ENCODE peak calls at places on chromosomes 2 and 18, in five cellular contexts. One of them, this sample, is unnamed.

GRCh38 chr2:44487052-44487451 is 125.3 kb downstream of the CAMKMT start:
- DNase-seq in H1: no peak
- DNase-seq in K562: no peak
- DNase-seq in GM12878: no peak
- DNase-seq in HepG2: no peak
- DNase-seq in this sample: no peak

GRCh38 chr2:128687551-128687945 is 368.9 kb upstream of the HS6ST1 start:
- DNase-seq in GM12878: no peak
- DNase-seq in K562: no peak
- DNase-seq in HepG2: no peak
- DNase-seq in H1: no peak
- DNase-seq in this sample: no peak

GRCh38 chr2:38079111-38080052 is 3.4 kb upstream of the CYP1B1 start:
- DNase-seq in HepG2: no peak
- DNase-seq in K562: no peak
- DNase-seq in H1: peak
- DNase-seq in GM12878: no peak
- DNase-seq in this sample: no peak

GRCh38 chr2:37590119-37590571 is 81.3 kb downstream of the CDC42EP3 start:
- DNase-seq in K562: no peak
- DNase-seq in HepG2: no peak
- DNase-seq in H1: no peak
- DNase-seq in GM12878: no peak
- DNase-seq in this sample: no peak

GRCh38 chr2:29597048-29597447 is 324.3 kb downstream of the ALK start:
- DNase-seq in H1: no peak
- DNase-seq in GM12878: no peak
- DNase-seq in HepG2: no peak
- DNase-seq in K562: no peak
- DNase-seq in this sample: no peak

GRCh38 chr2:215825709-215826108 is 187.6 kb downstream of the MREG start:
- DNase-seq in HepG2: no peak
- DNase-seq in K562: no peak
- DNase-seq in H1: no peak
- DNase-seq in GM12878: no peak
- DNase-seq in this sample: no peak

GRCh38 chr2:45578056-45578843 is 32.8 kb downstream of the SRBD1 start:
- DNase-seq in H1: no peak
- DNase-seq in GM12878: no peak
- DNase-seq in K562: peak
- DNase-seq in HepG2: peak
- DNase-seq in this sample: peak

GRCh38 chr2:84838434-84839145 is 42.3 kb downstream of the TRABD2A start:
- DNase-seq in GM12878: no peak
- DNase-seq in HepG2: no peak
- DNase-seq in K562: no peak
- DNase-seq in H1: no peak
- DNase-seq in this sample: no peak

GRCh38 chr2:182890773-182891381 is 24.4 kb upstream of the FRZB start:
- DNase-seq in HepG2: peak
- DNase-seq in GM12878: no peak
- DNase-seq in K562: no peak
- DNase-seq in H1: no peak
- DNase-seq in this sample: no peak

GRCh38 chr2:240966457-240966905 is 31.9 kb upstream of the SNED1 start:
- DNase-seq in H1: no peak
- DNase-seq in GM12878: no peak
- DNase-seq in K562: no peak
- DNase-seq in HepG2: no peak
- DNase-seq in this sample: no peak

GRCh38 chr2:105935048-105935447 is 190.3 kb downstream of the NCK2 start:
- DNase-seq in H1: no peak
- DNase-seq in HepG2: no peak
- DNase-seq in GM12878: no peak
- DNase-seq in K562: no peak
- DNase-seq in this sample: no peak

GRCh38 chr2:233829193-233830110 is 24.9 kb downstream of the HJURP start:
- DNase-seq in HepG2: no peak
- DNase-seq in GM12878: no peak
- DNase-seq in H1: no peak
- DNase-seq in K562: no peak
- DNase-seq in this sample: no peak

GRCh38 chr2:147449323-147450080 is 395.3 kb upstream of the ACVR2A start:
- DNase-seq in H1: no peak
- DNase-seq in K562: no peak
- DNase-seq in GM12878: no peak
- DNase-seq in HepG2: no peak
- DNase-seq in this sample: no peak

GRCh38 chr2:27149575-27150405 is 986 bp downstream of the TCF23 start:
- DNase-seq in GM12878: no peak
- DNase-seq in HepG2: no peak
- DNase-seq in K562: peak
- DNase-seq in H1: no peak
- DNase-seq in this sample: no peak

GRCh38 chr2:71685941-71686611 is 232.7 kb downstream of the DYSF start:
- DNase-seq in H1: no peak
- DNase-seq in HepG2: no peak
- DNase-seq in K562: no peak
- DNase-seq in GM12878: no peak
- DNase-seq in this sample: no peak

GRCh38 chr2:14861201-14861600 is 228.7 kb downstream of the LRATD1 start:
- DNase-seq in GM12878: no peak
- DNase-seq in HepG2: no peak
- DNase-seq in K562: no peak
- DNase-seq in H1: no peak
- DNase-seq in this sample: no peak

GRCh38 chr2:1055014-1055595 is 104.5 kb downstream of the SNTG2 start:
- DNase-seq in GM12878: no peak
- DNase-seq in HepG2: no peak
- DNase-seq in K562: no peak
- DNase-seq in H1: no peak
- DNase-seq in this sample: no peak

GRCh38 chr18:41320090-41320489 is 634.9 kb upstream of the PIK3C3 start:
- DNase-seq in HepG2: no peak
- DNase-seq in GM12878: no peak
- DNase-seq in K562: no peak
- DNase-seq in H1: no peak
- DNase-seq in this sample: no peak

GRCh38 chr2:10957396-10957795 is 45.7 kb downstream of the KCNF1 start:
- DNase-seq in K562: no peak
- DNase-seq in GM12878: no peak
- DNase-seq in HepG2: no peak
- DNase-seq in H1: no peak
- DNase-seq in this sample: no peak

GRCh38 chr2:197386242-197386641 is 48.6 kb downstream of the SF3B1 start:
- DNase-seq in HepG2: no peak
- DNase-seq in GM12878: no peak
- DNase-seq in K562: no peak
- DNase-seq in H1: no peak
- DNase-seq in this sample: no peak

GRCh38 chr2:191486584-191487320 is 191.2 kb upstream of the NABP1 start:
- DNase-seq in H1: no peak
- DNase-seq in HepG2: no peak
- DNase-seq in K562: no peak
- DNase-seq in GM12878: no peak
- DNase-seq in this sample: no peak

GRCh38 chr2:188852752-188853151 is 121.4 kb upstream of the COL3A1 start:
- DNase-seq in K562: no peak
- DNase-seq in H1: no peak
- DNase-seq in HepG2: no peak
- DNase-seq in GM12878: no peak
- DNase-seq in this sample: no peak

GRCh38 chr18:62105373-62105772 is 81.5 kb downstream of the PIGN start:
- DNase-seq in GM12878: no peak
- DNase-seq in K562: no peak
- DNase-seq in HepG2: no peak
- DNase-seq in H1: no peak
- DNase-seq in this sample: no peak

GRCh38 chr2:186687774-186688173 is 6.1 kb upstream of the FAM171B start:
- DNase-seq in HepG2: no peak
- DNase-seq in K562: no peak
- DNase-seq in H1: no peak
- DNase-seq in GM12878: no peak
- DNase-seq in this sample: no peak

GRCh38 chr2:116733699-116734098 is 1080.8 kb upstream of the DDX18 start:
- DNase-seq in HepG2: no peak
- DNase-seq in H1: no peak
- DNase-seq in GM12878: no peak
- DNase-seq in K562: no peak
- DNase-seq in this sample: no peak

DNA sequence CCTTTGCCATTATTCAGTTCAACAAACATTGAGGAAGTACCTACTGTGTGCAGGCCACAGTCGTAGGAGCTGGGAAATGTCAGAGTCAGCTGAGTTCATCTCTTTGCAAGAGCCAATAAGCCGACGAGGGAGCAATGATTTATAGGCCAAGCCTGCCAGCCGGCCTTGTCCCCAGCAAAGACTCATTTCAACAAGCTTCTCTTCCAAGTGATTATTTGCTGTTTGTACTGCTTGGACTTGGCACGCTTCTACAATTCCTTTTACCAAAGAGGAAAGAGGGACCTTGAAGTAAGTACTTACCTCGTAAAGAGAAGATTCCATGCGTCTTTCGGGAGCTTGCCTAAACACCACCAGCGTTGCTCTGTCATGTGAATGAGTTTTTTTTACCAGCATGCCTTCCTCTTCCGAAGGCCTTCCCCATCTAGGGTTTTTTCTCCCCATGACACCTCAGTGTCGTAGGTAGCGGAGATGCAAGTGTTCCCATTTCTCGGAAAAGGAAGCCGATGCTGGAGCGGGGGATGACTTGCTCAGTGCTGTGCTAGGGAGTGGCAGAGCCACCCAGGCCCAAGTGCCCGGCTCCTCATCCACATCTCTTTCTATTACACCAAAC is 138.8 kb downstream of the KLHL29 start:
- DNase-seq in HepG2: no peak
- DNase-seq in K562: no peak
- DNase-seq in GM12878: no peak
- DNase-seq in H1: no peak
- DNase-seq in this sample: no peak
- TF ChIP-seq ATF2 in HepG2: no peak
- TF ChIP-seq ATF2 in K562: no peak
- TF ChIP-seq ATF2 in GM12878: no peak
- TF ChIP-seq ATF2 in H1: no peak
- TF ChIP-seq ATF2 in this sample: no peak

GRCh38 chr2:205771666-205772065 is 89.4 kb downstream of the NRP2 start:
- DNase-seq in H1: no peak
- DNase-seq in GM12878: no peak
- DNase-seq in K562: no peak
- DNase-seq in HepG2: no peak
- DNase-seq in this sample: no peak

GRCh38 chr2:205775091-205775876 is 93.0 kb downstream of the NRP2 start:
- DNase-seq in H1: no peak
- DNase-seq in HepG2: no peak
- DNase-seq in GM12878: no peak
- DNase-seq in K562: no peak
- DNase-seq in this sample: no peak

GRCh38 chr2:205771063-205771462 is 88.8 kb downstream of the NRP2 start:
- DNase-seq in HepG2: no peak
- DNase-seq in H1: no peak
- DNase-seq in GM12878: no peak
- DNase-seq in K562: no peak
- DNase-seq in this sample: no peak

GRCh38 chr2:205774028-205774427 is 91.7 kb downstream of the NRP2 start:
- DNase-seq in HepG2: no peak
- DNase-seq in H1: no peak
- DNase-seq in K562: no peak
- DNase-seq in GM12878: no peak
- DNase-seq in this sample: no peak

DNA sequence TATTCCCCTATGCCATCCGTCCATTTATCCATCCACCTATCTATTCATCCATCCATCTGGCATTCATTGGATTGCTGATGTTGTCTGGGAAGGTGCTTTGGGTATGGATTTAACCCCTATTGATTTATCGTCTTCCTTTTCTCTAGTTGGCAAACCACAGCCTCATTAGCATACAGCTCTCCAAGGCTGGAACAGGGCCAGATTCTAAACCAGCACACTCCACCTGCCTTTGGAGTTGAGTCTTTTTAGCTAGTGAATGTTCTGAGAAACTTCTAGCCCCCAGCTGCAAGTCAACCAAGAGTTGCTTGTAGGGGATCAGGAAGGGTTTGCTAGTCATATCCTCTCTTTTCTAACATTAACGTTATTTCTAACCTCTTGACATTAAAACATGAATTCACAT is 90.7 kb downstream of the NRP2 start:
- DNase-seq in GM12878: no peak
- DNase-seq in HepG2: no peak
- DNase-seq in K562: no peak
- DNase-seq in H1: no peak
- DNase-seq in this sample: no peak
- TF ChIP-seq ATF2 in GM12878: no peak
- TF ChIP-seq ATF2 in HepG2: no peak
- TF ChIP-seq ATF2 in K562: no peak
- TF ChIP-seq ATF2 in H1: no peak
- TF ChIP-seq ATF2 in this sample: no peak

DNA sequence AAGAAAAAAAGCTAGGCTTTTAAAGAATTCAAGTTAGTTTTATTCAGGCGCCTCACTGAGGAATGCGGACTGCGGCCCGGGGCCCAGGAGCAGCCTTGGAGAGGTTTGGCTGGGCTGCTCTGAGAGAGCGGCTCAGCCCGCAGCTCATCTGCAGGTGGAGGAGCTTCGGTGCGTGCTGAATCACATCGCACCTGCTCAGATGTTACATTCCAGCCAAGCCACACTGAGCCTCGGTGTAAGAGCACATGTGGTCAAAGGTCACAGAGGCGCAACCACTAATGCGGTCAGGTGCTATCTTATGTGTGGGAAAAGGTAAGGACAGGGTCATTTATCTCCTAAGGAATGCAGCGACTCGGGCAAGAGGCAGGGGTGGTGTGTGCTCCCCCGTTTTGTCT is 17.1 kb upstream of the CNDP1 start:
- DNase-seq in GM12878: no peak
- DNase-seq in K562: no peak
- DNase-seq in H1: no peak
- DNase-seq in HepG2: no peak
- DNase-seq in this sample: no peak
- TF ChIP-seq ATF2 in GM12878: no peak
- TF ChIP-seq ATF2 in K562: no peak
- TF ChIP-seq ATF2 in H1: no peak
- TF ChIP-seq ATF2 in HepG2: no peak
- TF ChIP-seq ATF2 in this sample: no peak

GRCh38 chr18:12751891-12752290 is 49.0 kb downstream of the PSMG2 start:
- DNase-seq in GM12878: no peak
- DNase-seq in HepG2: no peak
- DNase-seq in H1: no peak
- DNase-seq in K562: no peak
- DNase-seq in this sample: no peak

GRCh38 chr18:12749136-12749535 is 46.3 kb downstream of the PSMG2 start:
- DNase-seq in H1: no peak
- DNase-seq in GM12878: no peak
- DNase-seq in HepG2: no peak
- DNase-seq in K562: no peak
- DNase-seq in this sample: no peak

GRCh38 chr18:12750076-12750707 is 47.4 kb downstream of the PSMG2 start:
- DNase-seq in H1: no peak
- DNase-seq in GM12878: peak
- DNase-seq in K562: no peak
- DNase-seq in HepG2: no peak
- DNase-seq in this sample: no peak

GRCh38 chr18:12751503-12751884 is 48.7 kb downstream of the PSMG2 start:
- DNase-seq in HepG2: no peak
- DNase-seq in H1: no peak
- DNase-seq in K562: no peak
- DNase-seq in GM12878: no peak
- DNase-seq in this sample: no peak

GRCh38 chr18:12750708-12751502 is 48.1 kb downstream of the PSMG2 start:
- DNase-seq in GM12878: no peak
- DNase-seq in HepG2: no peak
- DNase-seq in K562: no peak
- DNase-seq in H1: no peak
- DNase-seq in this sample: no peak
- TF ChIP-seq ATF2 in GM12878: no peak
- TF ChIP-seq ATF2 in HepG2: no peak
- TF ChIP-seq ATF2 in K562: no peak
- TF ChIP-seq ATF2 in H1: no peak
- TF ChIP-seq ATF2 in this sample: no peak